ENCODE peak calls at places on chromosomes 4 and X, in six cellular contexts. T, O, K, F, J and C are unnamed samples.

GRCh38 chr4:10116625-10117423 is at the start of gene WDR1:
- DNase-seq in O (peak), T (peak), J (peak), F (peak), K (peak), C (peak)

GRCh38 chr4:122914292-122914904 is 8.0 kb downstream of the NUDT6 start:
- DNase-seq in O (no peak), F (no peak), K (peak), T (peak), J (no peak), C (no peak)

GRCh38 chr4:137360701-137361213 is 171.5 kb downstream of the PCDH18 start:
- DNase-seq in J (no peak), K (no peak), O (no peak), F (no peak), T (no peak), C (no peak)

GRCh38 chr4:183596056-183596757 is 62.8 kb downstream of the RWDD4 start:
- DNase-seq in J (no peak), O (no peak), F (no peak), T (no peak), K (no peak), C (no peak)

GRCh38 chr4:189092596-189092995 is 848.1 kb upstream of the FRG1 start:
- DNase-seq in J (peak), F (no peak), T (no peak), O (no peak), K (peak), C (no peak)

GRCh38 chr4:101527186-101527585 is 179.9 kb upstream of the PPP3CA start:
- DNase-seq in K (no peak), O (peak), J (no peak), F (no peak), T (no peak), C (no peak)

GRCh38 chrX:118847676-118848075 is 24.1 kb downstream of the ZCCHC12 start:
- DNase-seq in T (peak), K (peak), O (no peak), J (peak), F (peak), C (peak)

GRCh38 chr4:16001484-16001858 is 38.5 kb upstream of the FGFBP2 start:
- DNase-seq in J (peak), K (peak), T (peak), O (peak), F (peak), C (peak)

GRCh38 chr4:26263165-26263564 is 57.6 kb upstream of the RBPJ start:
- DNase-seq in K (peak), T (no peak), F (no peak), J (no peak), O (no peak), C (no peak)

GRCh38 chr4:161252520-161253141 is 911.2 kb downstream of the FSTL5 start:
- DNase-seq in O (no peak), F (no peak), K (peak), J (peak), T (peak), C (no peak)

GRCh38 chrX:22634081-22634480 is 361.4 kb downstream of the CBLL2 start:
- DNase-seq in K (no peak), T (no peak), F (peak), J (no peak), O (no peak), C (no peak)

GRCh38 chr4:59729321-59729720 is 1470.8 kb upstream of the ADGRL3 start:
- DNase-seq in K (no peak), J (no peak), F (no peak), O (no peak), T (no peak), C (no peak)

GRCh38 chr4:122764808-122765189 is 32.3 kb downstream of the BBS12 start:
- DNase-seq in O (no peak), K (no peak), F (peak), J (peak), T (peak), C (peak)

GRCh38 chrX:153804100-153804595 is 9.7 kb downstream of the SSR4 start:
- DNase-seq in J (no peak), K (no peak), F (no peak), O (no peak), T (no peak), C (no peak)

GRCh38 chr4:157217708-157218107 is 2.8 kb upstream of the GRIA2 start:
- DNase-seq in T (peak), O (no peak), J (no peak), F (no peak), K (peak), C (no peak)

GRCh38 chrX:139094671-139095592 is 383.4 kb upstream of the FGF13 start:
- DNase-seq in J (no peak), O (no peak), K (no peak), T (no peak), F (no peak), C (no peak)

GRCh38 chr4:145554691-145555090 is 64.5 kb upstream of the MMAA start:
- DNase-seq in F (no peak), O (no peak), K (no peak), T (no peak), J (no peak), C (no peak)

GRCh38 chr4:3783691-3784306 is 17.6 kb downstream of the ADRA2C start:
- DNase-seq in F (no peak), O (no peak), K (no peak), T (no peak), J (no peak), C (no peak)

GRCh38 chrX:18676470-18676869 is 4.6 kb upstream of the RS1 start:
- DNase-seq in J (no peak), F (no peak), O (no peak), T (peak), K (no peak), C (no peak)

GRCh38 chrX:111649641-111650040 is 31.3 kb upstream of the ALG13 start:
- DNase-seq in O (no peak), F (no peak), J (no peak), T (no peak), K (no peak), C (no peak)

GRCh38 chrX:96383428-96383827 is 301.2 kb upstream of the DIAPH2 start:
- DNase-seq in T (no peak), F (no peak), O (no peak), K (no peak), J (no peak), C (no peak)

GRCh38 chrX:104284407-104285000 is 29.8 kb upstream of the ESX1 start:
- DNase-seq in K (no peak), J (no peak), T (no peak), F (no peak), O (no peak), C (no peak)

GRCh38 chrX:110703641-110704040 is 92.0 kb downstream of the CHRDL1 start:
- DNase-seq in O (no peak), F (no peak), T (no peak), J (no peak), K (no peak), C (no peak)

GRCh38 chr4:157052429-157053040 is 23.4 kb upstream of the GLRB start:
- DNase-seq in T (no peak), K (no peak), J (no peak), F (no peak), O (no peak), C (no peak)

GRCh38 chr4:21656832-21657231 is 291.7 kb downstream of the KCNIP4 start:
- DNase-seq in K (no peak), T (peak), J (peak), F (no peak), O (no peak), C (no peak)

GRCh38 chr4:8227201-8227770 is 28.2 kb downstream of the SH3TC1 start:
- DNase-seq in T (no peak), O (no peak), J (no peak), F (no peak), K (no peak), C (no peak)

GRCh38 chr4:185883591-185883990 is 71.6 kb upstream of the SORBS2 start:
- DNase-seq in F (no peak), T (no peak), J (no peak), K (no peak), O (no peak), C (no peak)

GRCh38 chr4:131509521-131509920 is 1639.6 kb upstream of the PCDH10 start:
- DNase-seq in F (peak), J (no peak), K (no peak), T (no peak), O (no peak), C (no peak)

GRCh38 chr4:118939169-118939779 is 50.6 kb downstream of the SYNPO2 start:
- DNase-seq in J (no peak), O (no peak), F (no peak), K (no peak), T (no peak), C (no peak)

GRCh38 chr4:89056953-89057398 is at the start of gene FAM13A:
- DNase-seq in F (peak), J (peak), K (no peak), O (no peak), T (peak), C (peak)

GRCh38 chrX:76428243-76429130 is 977 bp downstream of the MAGEE1 start:
- DNase-seq in F (no peak), K (no peak), T (no peak), J (no peak), O (peak), C (no peak)

GRCh38 chrX:22313757-22314156 is 41.0 kb downstream of the CBLL2 start:
- DNase-seq in O (no peak), K (no peak), T (peak), F (no peak), J (no peak), C (no peak)